ENCODE peak calls at places on chromosomes 11 and 22, in four cellular contexts. One of them, this sample, is unnamed.

GRCh38 chr11:33703771-33704170 is 3.1 kb upstream of the C11orf91 start:
- DNase-seq in GM12878: no peak
- DNase-seq in SK-N-SH: no peak
- DNase-seq in HepG2: no peak
- DNase-seq in this sample: no peak

GRCh38 chr11:129023968-129024676 is 81.5 kb upstream of the TP53AIP1 start:
- DNase-seq in GM12878: no peak
- DNase-seq in SK-N-SH: no peak
- DNase-seq in HepG2: no peak
- DNase-seq in this sample: no peak

GRCh38 chr11:64686466-64687175 is 36.4 kb downstream of the NRXN2 start:
- DNase-seq in GM12878: no peak
- DNase-seq in SK-N-SH: no peak
- DNase-seq in HepG2: no peak
- DNase-seq in this sample: no peak

GRCh38 chr11:87223816-87224215 is 186.1 kb downstream of the TMEM135 start:
- DNase-seq in GM12878: no peak
- DNase-seq in SK-N-SH: no peak
- DNase-seq in HepG2: no peak
- DNase-seq in this sample: no peak

GRCh38 chr11:93017821-93018690 is 48.6 kb downstream of the MTNR1B start:
- DNase-seq in GM12878: no peak
- DNase-seq in SK-N-SH: no peak
- DNase-seq in HepG2: no peak
- DNase-seq in this sample: no peak

GRCh38 chr22:46226577-46226976 is 23.5 kb downstream of the CDPF1 start:
- DNase-seq in GM12878: no peak
- DNase-seq in SK-N-SH: no peak
- DNase-seq in HepG2: no peak
- DNase-seq in this sample: no peak

GRCh38 chr11:33769542-33769941 is 4.8 kb downstream of the FBXO3 start:
- DNase-seq in GM12878: no peak
- DNase-seq in SK-N-SH: no peak
- DNase-seq in HepG2: no peak
- DNase-seq in this sample: no peak

GRCh38 chr11:114586797-114587196 is 8.8 kb downstream of the NXPE4 start:
- DNase-seq in GM12878: no peak
- DNase-seq in SK-N-SH: no peak
- DNase-seq in HepG2: no peak
- DNase-seq in this sample: no peak

GRCh38 chr22:32237021-32237420 is 18.1 kb downstream of the SLC5A4 start:
- DNase-seq in GM12878: no peak
- DNase-seq in SK-N-SH: no peak
- DNase-seq in HepG2: no peak
- DNase-seq in this sample: no peak

GRCh38 chr22:37571992-37572373 is 7.9 kb downstream of the LGALS2 start:
- DNase-seq in GM12878: no peak
- DNase-seq in SK-N-SH: no peak
- DNase-seq in HepG2: no peak
- DNase-seq in this sample: no peak

GRCh38 chr22:40084246-40084645 is 89.5 kb downstream of the FAM83F start:
- DNase-seq in GM12878: no peak
- DNase-seq in SK-N-SH: no peak
- DNase-seq in HepG2: no peak
- DNase-seq in this sample: peak; percentile 16

GRCh38 chr22:18997306-18997924 is 61.3 kb upstream of the PRODH start:
- DNase-seq in GM12878: no peak
- DNase-seq in SK-N-SH: no peak
- DNase-seq in HepG2: no peak
- DNase-seq in this sample: no peak

GRCh38 chr22:46442217-46442853 is 95.1 kb downstream of the CELSR1 start:
- DNase-seq in GM12878: no peak
- DNase-seq in SK-N-SH: no peak
- DNase-seq in HepG2: no peak
- DNase-seq in this sample: no peak

GRCh38 chr11:14350215-14350614 is 8.8 kb downstream of the RRAS2 start:
- DNase-seq in GM12878: no peak
- DNase-seq in SK-N-SH: no peak
- DNase-seq in HepG2: no peak
- DNase-seq in this sample: no peak

GRCh38 chr22:18110194-18110943 is at the start of gene TUBA8:
- DNase-seq in GM12878: no peak
- DNase-seq in SK-N-SH: peak; percentile 87
- DNase-seq in HepG2: no peak
- DNase-seq in this sample: no peak

GRCh38 chr11:2298795-2299747 is 2.6 kb downstream of the C11orf21 start:
- DNase-seq in GM12878: no peak
- DNase-seq in SK-N-SH: peak; percentile 62
- DNase-seq in HepG2: peak; percentile 63
- DNase-seq in this sample: peak; percentile 65

GRCh38 chr11:115645631-115646271 is 141.5 kb upstream of the CADM1 start:
- DNase-seq in GM12878: no peak
- DNase-seq in SK-N-SH: peak; percentile 44
- DNase-seq in HepG2: no peak
- DNase-seq in this sample: peak; percentile 52

GRCh38 chr11:34256150-34256549 is 101.7 kb downstream of the ABTB2 start:
- DNase-seq in GM12878: no peak
- DNase-seq in SK-N-SH: no peak
- DNase-seq in HepG2: no peak
- DNase-seq in this sample: no peak

GRCh38 chr11:118924591-118925585 is 838 bp downstream of the BCL9L start:
- DNase-seq in GM12878: no peak
- DNase-seq in SK-N-SH: peak; percentile 90
- DNase-seq in HepG2: no peak
- DNase-seq in this sample: peak; percentile 57

GRCh38 chr11:66080055-66080817 is 10.2 kb downstream of the PACS1 start:
- DNase-seq in GM12878: no peak
- DNase-seq in SK-N-SH: no peak
- DNase-seq in HepG2: peak; percentile 34
- DNase-seq in this sample: peak; percentile 57

GRCh38 chr11:17865765-17866428 is 131.3 kb downstream of the KCNC1 start:
- DNase-seq in GM12878: no peak
- DNase-seq in SK-N-SH: no peak
- DNase-seq in HepG2: no peak
- DNase-seq in this sample: no peak

GRCh38 chr11:93841446-93841845 is 9.0 kb downstream of the VSTM5 start:
- DNase-seq in GM12878: no peak
- DNase-seq in SK-N-SH: no peak
- DNase-seq in HepG2: no peak
- DNase-seq in this sample: no peak

GRCh38 chr11:73322111-73322985 is 14.3 kb downstream of the ARHGEF17 start:
- DNase-seq in GM12878: no peak
- DNase-seq in SK-N-SH: no peak
- DNase-seq in HepG2: no peak
- DNase-seq in this sample: no peak

GRCh38 chr22:37824674-37825641 is 1.8 kb downstream of the GALR3 start:
- DNase-seq in GM12878: no peak
- DNase-seq in SK-N-SH: peak; percentile 71
- DNase-seq in HepG2: no peak
- DNase-seq in this sample: no peak

GRCh38 chr11:15157181-15157580 is 42.5 kb downstream of the INSC start:
- DNase-seq in GM12878: no peak
- DNase-seq in SK-N-SH: no peak
- DNase-seq in HepG2: no peak
- DNase-seq in this sample: no peak

GRCh38 chr11:104968365-104968855 is at the start of gene CASP4:
- DNase-seq in GM12878: peak; percentile 32
- DNase-seq in SK-N-SH: peak; percentile 1
- DNase-seq in HepG2: peak; percentile 56
- DNase-seq in this sample: no peak

GRCh38 chr11:5288108-5288911 is 13.4 kb downstream of the OR51B4 start:
- DNase-seq in GM12878: no peak
- DNase-seq in SK-N-SH: no peak
- DNase-seq in HepG2: no peak
- DNase-seq in this sample: peak; percentile 74

GRCh38 chr11:45146072-45147016 is at the start of gene PRDM11:
- DNase-seq in GM12878: no peak
- DNase-seq in SK-N-SH: peak; percentile 90
- DNase-seq in HepG2: no peak
- DNase-seq in this sample: peak; percentile 85

GRCh38 chr11:47060807-47061206 is 115.9 kb downstream of the ARFGAP2 start:
- DNase-seq in GM12878: no peak
- DNase-seq in SK-N-SH: no peak
- DNase-seq in HepG2: no peak
- DNase-seq in this sample: peak; percentile 50

GRCh38 chr22:32836286-32836859 is 34.9 kb downstream of the TIMP3 start:
- DNase-seq in GM12878: no peak
- DNase-seq in SK-N-SH: peak; percentile 51
- DNase-seq in HepG2: peak; percentile 11
- DNase-seq in this sample: peak; percentile 54

GRCh38 chr11:47571895-47572294 is 6.5 kb downstream of the PTPMT1 start:
- DNase-seq in GM12878: no peak
- DNase-seq in SK-N-SH: no peak
- DNase-seq in HepG2: no peak
- DNase-seq in this sample: no peak

GRCh38 chr11:27723685-27724084 is 23.4 kb upstream of the BDNF start:
- DNase-seq in GM12878: no peak
- DNase-seq in SK-N-SH: no peak
- DNase-seq in HepG2: no peak
- DNase-seq in this sample: no peak

GRCh38 chr11:27720277-27720830 is 20.1 kb upstream of the BDNF start:
- DNase-seq in GM12878: no peak
- DNase-seq in SK-N-SH: peak; percentile 62
- DNase-seq in HepG2: no peak
- DNase-seq in this sample: peak; percentile 52

GRCh38 chr11:27721505-27722116 is 21.4 kb upstream of the BDNF start:
- DNase-seq in GM12878: no peak
- DNase-seq in SK-N-SH: no peak
- DNase-seq in HepG2: no peak
- DNase-seq in this sample: no peak

GRCh38 chr11:27722945-27723344 is 22.7 kb upstream of the BDNF start:
- DNase-seq in GM12878: no peak
- DNase-seq in SK-N-SH: peak; percentile 41
- DNase-seq in HepG2: no peak
- DNase-seq in this sample: no peak

GRCh38 chr11:27722117-27722844 is 22.0 kb upstream of the BDNF start:
- DNase-seq in GM12878: no peak
- DNase-seq in SK-N-SH: peak; percentile 64
- DNase-seq in HepG2: no peak
- DNase-seq in this sample: no peak
- TF ChIP-seq FOXM1 in GM12878: no peak
- TF ChIP-seq FOXM1 in SK-N-SH: no peak
- TF ChIP-seq FOXM1 in HepG2: no peak
- TF ChIP-seq FOXM1 in this sample: no peak

DNA sequence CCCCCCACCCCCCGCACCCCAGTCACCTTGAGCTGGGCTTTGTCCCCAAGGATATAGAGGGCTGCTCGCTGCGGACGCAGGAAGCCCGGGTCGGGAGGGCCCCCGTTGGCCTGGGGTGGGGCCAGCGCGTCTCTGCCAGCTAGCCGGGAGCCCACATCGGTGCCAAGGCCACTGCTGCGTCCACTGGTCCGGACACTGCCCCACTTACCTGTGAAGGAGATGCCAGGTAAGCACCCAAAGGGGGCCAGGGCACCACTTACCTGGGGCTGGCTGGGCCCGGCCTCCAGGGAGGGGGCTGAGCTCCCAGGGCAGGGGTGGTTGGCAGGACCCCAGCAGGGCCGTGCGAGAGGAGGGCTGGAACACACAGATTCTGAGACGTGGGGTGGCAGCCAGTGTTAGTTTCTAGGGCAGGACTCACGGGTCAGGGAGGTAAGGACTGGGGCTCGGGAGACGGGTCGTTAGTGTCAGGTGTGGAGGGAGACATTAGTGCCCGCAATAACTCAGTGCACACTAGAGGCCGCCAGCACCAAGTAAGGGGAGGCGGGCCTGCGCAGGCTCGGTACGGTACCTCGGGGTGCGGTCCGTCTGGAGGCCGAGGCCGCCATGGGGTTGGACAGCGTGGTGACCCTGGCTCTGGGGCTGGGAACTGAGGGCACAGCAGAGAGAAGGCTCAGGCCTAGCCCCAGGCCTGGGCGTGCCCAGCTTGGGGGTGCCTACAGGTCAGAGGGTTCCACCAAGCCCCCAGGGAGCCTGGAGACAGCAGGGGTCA is 18.2 kb downstream of the SBF1 start:
- DNase-seq in GM12878: no peak
- DNase-seq in SK-N-SH: peak; percentile 69
- DNase-seq in HepG2: no peak
- DNase-seq in this sample: no peak
- TF ChIP-seq CTCF in GM12878: peak; percentile 34
- TF ChIP-seq CTCF in SK-N-SH: peak; percentile 44
- TF ChIP-seq CTCF in HepG2: peak; percentile 64
- TF ChIP-seq CTCF in this sample: peak; percentile 44

GRCh38 chr11:126169291-126169690 is 42.2 kb downstream of the RPUSD4 start:
- DNase-seq in GM12878: no peak
- DNase-seq in SK-N-SH: no peak
- DNase-seq in HepG2: no peak
- DNase-seq in this sample: no peak

GRCh38 chr11:126175261-126175885 is 36.1 kb downstream of the RPUSD4 start:
- DNase-seq in GM12878: no peak
- DNase-seq in SK-N-SH: no peak
- DNase-seq in HepG2: no peak
- DNase-seq in this sample: no peak

GRCh38 chr11:126174816-126175215 is 36.6 kb downstream of the RPUSD4 start:
- DNase-seq in GM12878: no peak
- DNase-seq in SK-N-SH: no peak
- DNase-seq in HepG2: no peak
- DNase-seq in this sample: no peak

GRCh38 chr11:126173257-126173656 is 38.2 kb downstream of the RPUSD4 start:
- DNase-seq in GM12878: no peak
- DNase-seq in SK-N-SH: no peak
- DNase-seq in HepG2: no peak
- DNase-seq in this sample: no peak

DNA sequence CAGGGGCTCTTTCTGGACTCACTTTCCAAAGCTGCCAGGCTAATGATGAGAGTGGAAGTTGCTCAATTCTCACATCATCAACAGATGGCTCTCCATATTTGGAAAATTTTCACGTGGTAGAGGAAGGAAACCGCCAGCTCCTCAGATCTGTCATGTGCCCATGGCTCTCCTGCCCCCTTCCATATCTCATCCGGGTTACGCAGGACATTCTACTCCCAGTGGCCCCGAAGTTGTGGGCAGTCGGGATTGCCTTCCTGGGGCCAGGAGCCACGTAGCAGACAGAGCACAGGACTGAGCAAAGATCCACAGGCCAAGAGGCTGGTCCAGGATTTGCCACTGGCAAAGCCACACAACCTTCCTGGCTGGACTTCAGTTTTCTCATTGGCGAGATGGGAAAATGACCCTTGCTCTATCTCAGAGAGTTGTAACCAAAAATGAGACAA is 38.8 kb downstream of the RPUSD4 start:
- DNase-seq in GM12878: no peak
- DNase-seq in SK-N-SH: no peak
- DNase-seq in HepG2: no peak
- DNase-seq in this sample: no peak
- TF ChIP-seq FOXM1 in GM12878: no peak
- TF ChIP-seq FOXM1 in SK-N-SH: no peak
- TF ChIP-seq FOXM1 in HepG2: no peak
- TF ChIP-seq FOXM1 in this sample: no peak

DNA sequence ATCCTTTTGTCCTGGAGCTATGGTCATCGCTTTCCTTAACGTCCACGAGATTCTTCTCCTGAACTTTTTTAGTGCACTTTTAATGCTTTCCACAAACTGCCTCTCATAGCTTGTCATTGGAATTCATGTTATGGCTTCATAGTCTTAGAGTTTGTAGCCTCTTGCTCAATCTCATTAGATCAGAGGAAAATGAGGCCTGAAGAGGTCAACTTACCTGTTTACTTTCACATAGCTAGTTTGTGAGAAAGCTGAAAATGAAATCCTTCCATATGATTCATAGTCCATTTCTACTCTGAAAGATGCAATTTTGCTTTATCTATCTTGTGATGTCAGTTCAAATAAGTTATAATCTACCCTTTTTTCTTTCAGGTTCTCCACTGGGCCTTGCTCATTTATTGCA is 1747.2 kb upstream of the RAG2 start:
- DNase-seq in GM12878: no peak
- DNase-seq in SK-N-SH: no peak
- DNase-seq in HepG2: peak; percentile 2
- DNase-seq in this sample: no peak
- TF ChIP-seq CTCF in GM12878: no peak
- TF ChIP-seq CTCF in SK-N-SH: no peak
- TF ChIP-seq CTCF in HepG2: no peak
- TF ChIP-seq CTCF in this sample: no peak